ENCODE peak calls at places on chromosome 11, in eight cellular contexts. B, W, K, X, R, M, Z and U are unnamed samples. For H3K4me1 and H3K36me3, the result is how much of the 10 kb centered on the place peaks cover.

GRCh38 chr11:128346808-128347207 is 240.6 kb downstream of the ETS1 start:
- DNase-seq in B (no peak), W (no peak), K (no peak), X (no peak), R (no peak), M (no peak), Z (no peak), U (no peak)

GRCh38 chr11:120221115-120221752 is 10.4 kb downstream of the OAF start:
- DNase-seq in B (no peak), W (no peak), K (no peak), X (no peak), R (peak), M (no peak), Z (peak), U (no peak)

GRCh38 chr11:57072640-57073039 is 83.9 kb downstream of the OR5AK2 start:
- DNase-seq in B (no peak), W (no peak), K (no peak), X (no peak), R (no peak), M (no peak), Z (no peak), U (no peak)

GRCh38 chr11:28476053-28476452 is 367.9 kb downstream of the METTL15 start:
- DNase-seq in B (peak), W (no peak), K (no peak), X (no peak), R (no peak), M (no peak), Z (no peak), U (no peak)

GRCh38 chr11:77770629-77771028 is 49.9 kb downstream of the RSF1 start:
- DNase-seq in B (no peak), W (no peak), K (no peak), X (no peak), R (no peak), M (no peak), Z (no peak), U (no peak)

GRCh38 chr11:94740083-94740974 is 27.8 kb upstream of the AMOTL1 start:
- DNase-seq in B (peak), W (peak), K (no peak), X (peak), R (no peak), M (peak), Z (peak), U (peak)

GRCh38 chr11:62400760-62401159 is 18.1 kb upstream of the SCGB1A1 start:
- DNase-seq in B (peak), W (peak), K (no peak), X (peak), R (peak), M (peak), Z (peak), U (peak)

GRCh38 chr11:92920295-92920694 is 49.2 kb upstream of the MTNR1B start:
- DNase-seq in B (no peak), W (no peak), K (no peak), X (no peak), R (no peak), M (no peak), Z (no peak), U (peak)

GRCh38 chr11:65573391-65574146 is 1.2 kb downstream of the FAM89B start:
- DNase-seq in B (no peak), W (peak), K (no peak), X (peak), R (no peak), M (peak), Z (peak), U (no peak)

GRCh38 chr11:838441-839279 is 3.7 kb downstream of the POLR2L start:
- DNase-seq in B (no peak), W (no peak), K (no peak), X (no peak), R (no peak), M (no peak), Z (peak), U (no peak)

GRCh38 chr11:839875-840617 is 2.3 kb downstream of the POLR2L start:
- DNase-seq in B (no peak), W (no peak), K (no peak), X (no peak), R (no peak), M (no peak), Z (no peak), U (no peak)

GRCh38 chr11:837990-838307 is 4.4 kb downstream of the POLR2L start:
- DNase-seq in B (no peak), W (no peak), K (no peak), X (no peak), R (no peak), M (no peak), Z (no peak), U (no peak)

GRCh38 chr11:837189-837989 is 4.6 kb downstream of the CD151 start:
- DNase-seq in B (no peak), W (no peak), K (no peak), X (no peak), R (no peak), M (no peak), Z (no peak), U (no peak)

DNA sequence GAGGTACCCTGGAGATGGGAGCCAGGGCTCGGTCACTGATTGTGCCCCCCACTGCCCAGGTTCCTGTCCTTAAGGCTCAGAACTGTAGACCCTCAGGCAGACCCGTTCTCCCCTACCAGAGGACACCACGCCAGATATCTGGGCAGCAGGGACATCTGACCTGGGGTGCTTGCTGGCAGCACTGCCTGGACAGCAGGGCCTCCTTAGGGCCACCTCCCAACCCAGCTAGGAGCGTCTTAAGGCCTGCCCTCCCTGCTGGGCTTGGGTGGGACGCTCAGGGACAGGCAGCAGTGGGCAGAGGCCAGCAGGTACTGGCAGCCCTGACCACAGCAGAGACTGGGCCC is 3.1 kb downstream of the POLR2L start:
- DNase-seq in B (no peak), W (no peak), K (no peak), X (no peak), R (no peak), M (no peak), Z (no peak), U (no peak)
- H3K4me1 ChIP-seq in B (under half), W (under half), K (under half), X (under half), R (half or more), M (under half), Z (under half), U (under half)

GRCh38 chr11:18308242-18308641 is 13.7 kb downstream of the HPS5 start:
- DNase-seq in B (no peak), W (no peak), K (no peak), X (no peak), R (no peak), M (no peak), Z (no peak), U (no peak)
- H3K36me3 ChIP-seq in B (under half), W (half or more), K (under half), X (under half), R (half or more), M (under half), Z (under half), U (under half)

GRCh38 chr11:64250875-64251721 is at the start of gene PLCB3:
- DNase-seq in B (peak), W (peak), K (peak), X (peak), R (peak), M (peak), Z (no peak), U (peak)
- H3K4me1 ChIP-seq in B (under half), W (under half), K (under half), X (under half), R (under half), M (under half), Z (under half), U (under half)

GRCh38 chr11:59769086-59769485 is 13.9 kb downstream of the STX3 start:
- DNase-seq in B (no peak), W (no peak), K (no peak), X (no peak), R (no peak), M (no peak), Z (no peak), U (no peak)
- H3K36me3 ChIP-seq in B (under half), W (under half), K (under half), X (under half), R (under half), M (under half), Z (under half), U (under half)

DNA sequence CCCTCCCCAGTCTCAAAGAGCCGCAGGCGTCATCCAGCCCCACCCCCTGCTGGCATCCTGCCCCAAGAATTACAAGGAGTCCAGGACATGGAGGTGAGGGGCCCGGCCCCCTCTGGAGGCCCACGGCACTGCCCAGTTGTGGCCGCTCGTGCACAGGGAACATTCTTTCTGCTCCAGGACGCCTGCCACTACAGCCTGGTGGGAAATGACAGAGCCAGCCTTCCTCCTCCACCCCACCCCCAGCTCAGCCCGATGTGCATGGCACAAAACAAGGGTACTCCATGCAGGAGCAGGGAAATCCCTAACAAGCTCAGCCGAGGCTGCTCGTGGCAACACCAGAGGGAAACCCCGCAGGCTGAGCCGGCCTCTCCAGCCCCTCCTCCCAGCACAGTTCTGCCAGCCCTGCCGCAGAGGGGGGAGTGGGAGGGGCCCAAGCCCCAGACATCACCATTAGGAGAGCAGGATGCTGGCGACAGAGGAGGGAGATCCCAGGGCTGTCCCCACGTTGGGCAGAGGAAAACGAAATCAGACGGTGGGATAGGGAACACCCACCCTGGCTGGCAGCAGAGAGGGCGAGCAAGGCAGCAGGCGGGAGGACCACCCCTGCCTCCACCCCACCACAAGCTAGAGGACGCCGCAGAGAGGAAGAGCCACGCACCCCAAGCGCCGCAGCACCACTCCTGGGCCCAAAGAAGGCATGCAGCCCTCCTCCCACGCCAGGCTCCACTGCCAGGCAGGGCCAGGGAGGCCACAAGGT is 10.0 kb downstream of the IGSF9B start:
- DNase-seq in B (no peak), W (no peak), K (no peak), X (no peak), R (no peak), M (no peak), Z (no peak), U (peak)
- H3K4me1 ChIP-seq in B (under half), W (under half), K (under half), X (under half), R (under half), M (under half), Z (under half), U (half or more)

GRCh38 chr11:134170177-134170908 is 53.4 kb downstream of the NCAPD3 start:
- DNase-seq in B (no peak), W (no peak), K (no peak), X (no peak), R (no peak), M (no peak), Z (no peak), U (no peak)
- H3K36me3 ChIP-seq in B (under half), W (half or more), K (half or more), X (under half), R (half or more), M (under half), Z (under half), U (half or more)

DNA sequence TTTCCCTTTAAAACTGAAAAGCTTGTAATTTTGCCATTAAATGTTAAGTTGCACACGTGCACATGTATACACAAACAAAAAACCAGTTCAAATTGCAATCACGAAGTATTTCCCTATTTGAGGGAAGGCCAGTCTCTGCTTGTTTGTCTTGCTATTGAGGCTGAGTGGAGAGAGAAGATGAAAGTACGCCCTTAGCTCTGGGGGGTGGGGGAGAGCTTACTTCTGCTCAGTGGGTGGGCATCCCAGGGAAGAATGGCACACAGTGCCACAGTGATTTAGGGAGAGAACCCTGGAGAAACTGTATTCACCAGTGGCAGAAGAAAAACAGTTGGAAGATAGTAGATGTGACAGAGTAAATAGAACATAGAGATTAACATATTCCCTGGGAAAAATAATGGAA is 8.7 kb downstream of the YAP1 start:
- DNase-seq in B (no peak), W (no peak), K (no peak), X (no peak), R (no peak), M (no peak), Z (no peak), U (no peak)
- H3K4me1 ChIP-seq in B (half or more), W (half or more), K (half or more), X (under half), R (under half), M (under half), Z (under half), U (under half)

GRCh38 chr11:46666982-46667590 is 33.3 kb downstream of the ARHGAP1 start:
- DNase-seq in B (no peak), W (peak), K (no peak), X (peak), R (no peak), M (no peak), Z (no peak), U (no peak)
- H3K36me3 ChIP-seq in B (under half), W (half or more), K (half or more), X (under half), R (half or more), M (under half), Z (under half), U (under half)

GRCh38 chr11:75516140-75516539 is 9.6 kb downstream of the GDPD5 start:
- DNase-seq in B (no peak), W (no peak), K (no peak), X (no peak), R (no peak), M (no peak), Z (no peak), U (no peak)

GRCh38 chr11:75513250-75513649 is 12.5 kb downstream of the GDPD5 start:
- DNase-seq in B (no peak), W (no peak), K (no peak), X (no peak), R (no peak), M (no peak), Z (no peak), U (no peak)

GRCh38 chr11:75518204-75518549 is 7.6 kb downstream of the GDPD5 start:
- DNase-seq in B (no peak), W (no peak), K (no peak), X (no peak), R (no peak), M (no peak), Z (no peak), U (no peak)

GRCh38 chr11:75516886-75517285 is 8.9 kb downstream of the GDPD5 start:
- DNase-seq in B (no peak), W (no peak), K (no peak), X (no peak), R (no peak), M (no peak), Z (no peak), U (no peak)

GRCh38 chr11:75514596-75514995 is 11.1 kb downstream of the GDPD5 start:
- DNase-seq in B (no peak), W (no peak), K (no peak), X (no peak), R (no peak), M (no peak), Z (no peak), U (no peak)
- H3K4me1 ChIP-seq in B (under half), W (under half), K (under half), X (under half), R (under half), M (under half), Z (under half), U (under half)

GRCh38 chr11:68047437-68048290 is 8.8 kb downstream of the TCIRG1 start:
- DNase-seq in B (no peak), W (peak), K (no peak), X (no peak), R (no peak), M (no peak), Z (no peak), U (peak)
- H3K36me3 ChIP-seq in B (under half), W (under half), K (under half), X (under half), R (half or more), M (under half), Z (under half), U (under half)